ENCODE peak calls at places on chromosomes 11 and 22, in four cellular contexts. One of them, this sample, is unnamed.

GRCh38 chr22:27063381-27063780 is 406.0 kb downstream of the MIAT start:
- DNase-seq in SK-N-SH: peak; percentile 33
- DNase-seq in HepG2: no peak
- DNase-seq in H1: no peak
- DNase-seq in this sample: no peak

GRCh38 chr11:64566042-64566914 is 24.7 kb upstream of the SLC22A12 start:
- DNase-seq in SK-N-SH: peak; percentile 90
- DNase-seq in HepG2: peak; percentile 99
- DNase-seq in H1: peak; percentile 74
- DNase-seq in this sample: no peak

GRCh38 chr11:127000291-127000968 is at the start of gene KIRREL3:
- DNase-seq in SK-N-SH: peak; percentile 65
- DNase-seq in HepG2: no peak
- DNase-seq in H1: peak; percentile 54
- DNase-seq in this sample: no peak

GRCh38 chr22:19422440-19423301 is 8.9 kb downstream of the HIRA start:
- DNase-seq in SK-N-SH: no peak
- DNase-seq in HepG2: no peak
- DNase-seq in H1: no peak
- DNase-seq in this sample: no peak

GRCh38 chr22:20010307-20011122 is 6.1 kb downstream of the ARVCF start:
- DNase-seq in SK-N-SH: no peak
- DNase-seq in HepG2: peak; percentile 79
- DNase-seq in H1: no peak
- DNase-seq in this sample: no peak

GRCh38 chr11:32487270-32487669 is 51.9 kb upstream of the WT1 start:
- DNase-seq in SK-N-SH: peak; percentile 12
- DNase-seq in HepG2: no peak
- DNase-seq in H1: no peak
- DNase-seq in this sample: no peak

GRCh38 chr11:3939651-3940190 is 84.3 kb downstream of the STIM1 start:
- DNase-seq in SK-N-SH: no peak
- DNase-seq in HepG2: no peak
- DNase-seq in H1: no peak
- DNase-seq in this sample: no peak

GRCh38 chr11:29452131-29452530 is 564.7 kb downstream of the KCNA4 start:
- DNase-seq in SK-N-SH: no peak
- DNase-seq in HepG2: no peak
- DNase-seq in H1: no peak
- DNase-seq in this sample: no peak

GRCh38 chr11:60935676-60936442 is 11.6 kb downstream of the TMEM132A start:
- DNase-seq in SK-N-SH: no peak
- DNase-seq in HepG2: no peak
- DNase-seq in H1: no peak
- DNase-seq in this sample: no peak

GRCh38 chr11:63919267-63920125 is 2.5 kb upstream of the RCOR2 start:
- DNase-seq in SK-N-SH: peak; percentile 55
- DNase-seq in HepG2: peak; percentile 76
- DNase-seq in H1: no peak
- DNase-seq in this sample: no peak

GRCh38 chr11:131370090-131370751 is at the start of gene NTM:
- DNase-seq in SK-N-SH: peak; percentile 57
- DNase-seq in HepG2: no peak
- DNase-seq in H1: no peak
- DNase-seq in this sample: no peak

GRCh38 chr11:20164152-20164551 is 3.9 kb upstream of the DBX1 start:
- DNase-seq in SK-N-SH: no peak
- DNase-seq in HepG2: no peak
- DNase-seq in H1: no peak
- DNase-seq in this sample: no peak

GRCh38 chr11:18394928-18395734 is 768 bp downstream of the LDHA start:
- DNase-seq in SK-N-SH: peak; percentile 30
- DNase-seq in HepG2: no peak
- DNase-seq in H1: peak; percentile 54
- DNase-seq in this sample: no peak

GRCh38 chr11:125578783-125579182 is 9.5 kb downstream of the EI24 start:
- DNase-seq in SK-N-SH: no peak
- DNase-seq in HepG2: no peak
- DNase-seq in H1: no peak
- DNase-seq in this sample: no peak

GRCh38 chr11:119693253-119693815 is 35.7 kb downstream of the NECTIN1 start:
- DNase-seq in SK-N-SH: no peak
- DNase-seq in HepG2: no peak
- DNase-seq in H1: no peak
- DNase-seq in this sample: no peak

GRCh38 chr22:20444325-20444724 is 6.7 kb upstream of the SCARF2 start:
- DNase-seq in SK-N-SH: no peak
- DNase-seq in HepG2: no peak
- DNase-seq in H1: no peak
- DNase-seq in this sample: no peak

GRCh38 chr11:82046778-82047177 is 686.9 kb downstream of the FAM181B start:
- DNase-seq in SK-N-SH: no peak
- DNase-seq in HepG2: no peak
- DNase-seq in H1: no peak
- DNase-seq in this sample: no peak

GRCh38 chr22:30969532-30970355 is 679 bp downstream of the TUG1 start:
- DNase-seq in SK-N-SH: no peak
- DNase-seq in HepG2: peak; percentile 12
- DNase-seq in H1: no peak
- DNase-seq in this sample: no peak

GRCh38 chr11:3200388-3201111 is 18.1 kb downstream of the MRGPRG start:
- DNase-seq in SK-N-SH: no peak
- DNase-seq in HepG2: no peak
- DNase-seq in H1: no peak
- DNase-seq in this sample: no peak

GRCh38 chr11:19595840-19596751 is 116.5 kb upstream of the NAV2 start:
- DNase-seq in SK-N-SH: peak; percentile 74
- DNase-seq in HepG2: no peak
- DNase-seq in H1: no peak
- DNase-seq in this sample: no peak

GRCh38 chr11:1150095-1150494 is 7.7 kb upstream of the MUC5AC start:
- DNase-seq in SK-N-SH: peak; percentile 11
- DNase-seq in HepG2: no peak
- DNase-seq in H1: no peak
- DNase-seq in this sample: no peak

GRCh38 chr11:13962562-13963168 is at the start of gene SPON1:
- DNase-seq in SK-N-SH: peak; percentile 78
- DNase-seq in HepG2: no peak
- DNase-seq in H1: peak; percentile 77
- DNase-seq in this sample: no peak

GRCh38 chr22:27168681-27169080 is 511.3 kb downstream of the MIAT start:
- DNase-seq in SK-N-SH: no peak
- DNase-seq in HepG2: no peak
- DNase-seq in H1: no peak
- DNase-seq in this sample: no peak

GRCh38 chr11:12832828-12833227 is 158.6 kb downstream of the TEAD1 start:
- DNase-seq in SK-N-SH: no peak
- DNase-seq in HepG2: no peak
- DNase-seq in H1: no peak
- DNase-seq in this sample: no peak

GRCh38 chr11:61949169-61950034 is 749 bp upstream of the BEST1 start:
- DNase-seq in SK-N-SH: peak; percentile 93
- DNase-seq in HepG2: peak; percentile 54
- DNase-seq in H1: no peak
- DNase-seq in this sample: no peak

GRCh38 chr11:111775024-111775710 is 9.0 kb upstream of the PPP2R1B start:
- DNase-seq in SK-N-SH: no peak
- DNase-seq in HepG2: no peak
- DNase-seq in H1: no peak
- DNase-seq in this sample: no peak

GRCh38 chr11:82823635-82824614 is 76.3 kb downstream of the PRCP start:
- DNase-seq in SK-N-SH: no peak
- DNase-seq in HepG2: no peak
- DNase-seq in H1: no peak
- DNase-seq in this sample: no peak

DNA sequence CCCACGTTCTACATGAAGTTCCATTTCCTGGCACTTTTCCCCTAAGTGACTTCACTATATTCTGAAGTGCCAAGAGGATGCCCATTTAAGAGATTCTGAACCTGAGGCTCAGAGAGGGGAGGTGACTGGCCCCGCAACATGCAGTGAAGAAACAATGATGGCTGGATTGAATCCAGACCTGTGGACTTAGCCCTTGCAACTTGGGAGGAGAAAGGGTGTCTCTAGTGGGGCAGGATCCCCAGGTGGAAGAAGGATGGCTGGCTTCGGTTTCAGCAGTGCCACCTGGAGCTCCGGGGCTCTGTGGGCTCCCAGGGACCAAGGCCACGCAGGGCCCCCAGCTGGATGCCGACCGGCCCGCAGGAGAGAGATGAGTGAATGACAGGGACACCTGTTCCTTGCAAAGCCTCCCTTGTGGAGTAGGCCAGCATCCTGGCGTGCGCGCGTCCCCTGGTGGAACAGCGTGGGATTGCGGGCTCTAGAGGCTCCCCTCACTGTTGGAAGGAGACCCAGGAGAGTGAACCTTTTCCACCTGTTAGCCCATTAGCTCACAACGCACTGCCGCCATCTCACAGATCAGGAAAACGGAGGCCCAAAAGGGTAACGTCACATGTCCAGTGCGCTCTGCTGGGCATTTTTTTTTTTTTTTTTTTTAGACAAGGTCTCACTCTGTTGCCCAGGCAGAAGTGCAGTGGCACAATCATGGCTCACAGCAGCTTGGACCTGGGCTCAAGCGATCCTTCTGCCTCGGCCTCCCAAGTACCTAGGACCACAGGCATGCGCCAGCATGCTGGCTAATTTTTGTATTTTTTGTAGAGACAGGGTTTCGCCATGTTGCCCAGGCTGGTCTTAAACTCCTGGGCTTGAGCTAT is 104.7 kb downstream of the KIAA1671 start:
- DNase-seq in SK-N-SH: peak; percentile 79
- DNase-seq in HepG2: peak; percentile 44
- DNase-seq in H1: peak; percentile 99
- DNase-seq in this sample: no peak
- TF ChIP-seq TCF12 in SK-N-SH: no peak
- TF ChIP-seq TCF12 in HepG2: no peak
- TF ChIP-seq TCF12 in H1: peak; percentile 70
- TF ChIP-seq TCF12 in this sample: peak; percentile 57

DNA sequence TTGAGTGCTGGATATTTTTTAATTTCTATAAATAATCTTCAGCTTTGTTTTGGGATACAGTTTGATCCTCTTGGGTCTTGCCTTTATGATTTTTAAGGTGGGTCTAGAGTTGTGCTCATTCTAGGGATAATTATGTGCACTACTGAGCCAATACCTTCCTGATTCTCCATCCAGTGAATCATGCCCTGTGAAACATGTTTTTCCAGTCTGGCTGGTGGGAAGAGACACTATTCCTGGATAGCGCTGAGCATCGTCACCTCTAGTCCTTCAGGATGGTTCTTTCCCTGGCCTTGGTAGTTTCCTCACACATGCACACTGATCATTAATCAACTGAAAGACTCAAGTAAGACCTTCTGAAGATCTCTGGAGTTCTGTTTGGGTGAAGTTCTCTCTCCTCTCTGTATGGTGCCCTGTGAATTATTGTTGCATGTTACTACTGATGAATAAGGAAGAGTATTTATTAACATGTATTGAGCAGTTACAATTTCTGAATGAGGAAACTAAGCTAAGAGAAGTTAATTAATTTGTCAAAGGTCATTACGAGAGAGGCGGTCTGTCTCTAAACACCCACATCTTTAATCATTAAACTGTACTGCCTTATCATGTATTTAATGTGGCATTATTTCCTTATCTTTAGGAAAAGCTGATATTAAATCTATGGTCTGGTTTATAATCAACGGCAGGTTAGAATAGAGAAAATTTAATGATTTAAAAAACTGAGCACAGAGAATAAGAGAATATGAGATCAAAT is 39.1 kb upstream of the LIPT2 start:
- DNase-seq in SK-N-SH: no peak
- DNase-seq in HepG2: no peak
- DNase-seq in H1: no peak
- DNase-seq in this sample: no peak
- TF ChIP-seq TCF12 in SK-N-SH: no peak
- TF ChIP-seq TCF12 in HepG2: no peak
- TF ChIP-seq TCF12 in H1: no peak
- TF ChIP-seq TCF12 in this sample: no peak

GRCh38 chr11:73242291-73243092 is 24.4 kb downstream of the P2RY2 start:
- DNase-seq in SK-N-SH: peak; percentile 88
- DNase-seq in HepG2: peak; percentile 76
- DNase-seq in H1: peak; percentile 97
- DNase-seq in this sample: peak; percentile 48
- TF ChIP-seq TCF12 in SK-N-SH: peak; percentile 30
- TF ChIP-seq TCF12 in HepG2: no peak
- TF ChIP-seq TCF12 in H1: no peak
- TF ChIP-seq TCF12 in this sample: no peak

GRCh38 chr11:74937696-74938475 is 11.0 kb downstream of the XRRA1 start:
- DNase-seq in SK-N-SH: no peak
- DNase-seq in HepG2: no peak
- DNase-seq in H1: no peak
- DNase-seq in this sample: no peak
- TF ChIP-seq TCF12 in SK-N-SH: no peak
- TF ChIP-seq TCF12 in HepG2: no peak
- TF ChIP-seq TCF12 in H1: no peak
- TF ChIP-seq TCF12 in this sample: no peak

DNA sequence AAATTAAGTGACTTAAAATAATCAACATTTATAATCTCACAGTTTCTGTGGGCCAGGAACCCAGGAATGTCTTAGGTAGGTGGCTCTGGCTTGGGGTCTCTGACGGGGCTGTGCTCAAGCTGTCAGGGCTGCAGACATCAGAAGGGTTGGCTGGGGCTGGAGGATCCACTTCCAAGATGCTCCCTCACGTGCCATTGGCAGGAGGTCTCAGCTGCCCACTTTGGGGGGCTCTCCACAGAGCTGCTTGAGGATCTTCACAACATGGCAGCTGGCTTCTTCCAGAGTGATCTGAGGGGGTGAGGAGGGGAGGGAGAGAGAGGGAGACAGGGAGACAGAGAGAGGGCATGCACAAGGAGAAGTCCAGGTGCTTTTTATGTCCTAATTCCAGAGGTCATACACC is 18.1 kb downstream of the SLC2A11 start:
- DNase-seq in SK-N-SH: no peak
- DNase-seq in HepG2: no peak
- DNase-seq in H1: no peak
- DNase-seq in this sample: no peak
- TF ChIP-seq TCF12 in SK-N-SH: no peak
- TF ChIP-seq TCF12 in HepG2: no peak
- TF ChIP-seq TCF12 in H1: no peak
- TF ChIP-seq TCF12 in this sample: no peak

GRCh38 chr22:44755956-44756361 is 3.6 kb downstream of the ARHGAP8 start:
- DNase-seq in SK-N-SH: no peak
- DNase-seq in HepG2: no peak
- DNase-seq in H1: no peak
- DNase-seq in this sample: no peak
- TF ChIP-seq TCF12 in SK-N-SH: no peak
- TF ChIP-seq TCF12 in HepG2: no peak
- TF ChIP-seq TCF12 in H1: no peak
- TF ChIP-seq TCF12 in this sample: no peak

GRCh38 chr11:59692915-59693314 is 20.7 kb downstream of the OR10V1 start:
- DNase-seq in SK-N-SH: no peak
- DNase-seq in HepG2: no peak
- DNase-seq in H1: no peak
- DNase-seq in this sample: no peak

DNA sequence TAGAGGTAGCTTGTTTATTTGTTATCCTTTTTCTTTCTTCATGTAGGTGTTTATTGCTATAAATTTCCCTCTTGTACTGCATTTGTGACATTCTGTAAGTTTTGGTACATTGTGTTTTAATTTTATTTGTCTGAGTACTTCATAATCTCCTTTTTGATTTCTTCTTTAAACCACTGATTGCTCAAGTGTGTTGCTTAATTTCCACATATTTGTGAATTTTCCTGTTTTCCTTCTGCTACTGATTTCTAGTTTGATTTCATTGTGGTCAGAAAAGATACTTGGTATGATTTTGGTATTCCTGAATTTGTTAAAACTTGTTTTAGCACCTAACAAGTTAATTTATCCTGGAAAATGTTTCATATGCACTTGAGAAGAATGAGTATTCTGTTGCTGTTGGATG is 15.1 kb downstream of the OR10V1 start:
- DNase-seq in SK-N-SH: no peak
- DNase-seq in HepG2: no peak
- DNase-seq in H1: no peak
- DNase-seq in this sample: no peak
- TF ChIP-seq TCF12 in SK-N-SH: no peak
- TF ChIP-seq TCF12 in HepG2: no peak
- TF ChIP-seq TCF12 in H1: no peak
- TF ChIP-seq TCF12 in this sample: no peak

This sample was measured in GM12878.